ENCODE peak calls at places on chromosome 20, in five cellular contexts. One of them, this sample, is unnamed.

GRCh38 chr20:11585752-11586352 is 331.8 kb upstream of the BTBD3 start:
- DNase-seq in IMR-90: peak; percentile 22
- DNase-seq in K562: no peak
- DNase-seq in SK-N-SH: no peak
- DNase-seq in GM12878: no peak
- DNase-seq in this sample: peak; percentile 16

GRCh38 chr20:38932457-38933120 is 6.4 kb downstream of the FAM83D start:
- DNase-seq in IMR-90: peak; percentile 70
- DNase-seq in K562: no peak
- DNase-seq in SK-N-SH: no peak
- DNase-seq in GM12878: no peak
- DNase-seq in this sample: no peak

GRCh38 chr20:17568972-17569471 is 853 bp upstream of the DSTN start:
- DNase-seq in IMR-90: peak; percentile 99
- DNase-seq in K562: peak; percentile 47
- DNase-seq in SK-N-SH: peak; percentile 81
- DNase-seq in GM12878: no peak
- DNase-seq in this sample: peak; percentile 95

GRCh38 chr20:22921595-22922421 is 113.3 kb upstream of the SSTR4 start:
- DNase-seq in IMR-90: peak; percentile 8
- DNase-seq in K562: no peak
- DNase-seq in SK-N-SH: no peak
- DNase-seq in GM12878: no peak
- DNase-seq in this sample: no peak

GRCh38 chr20:19742974-19743649 is 14.9 kb upstream of the RIN2 start:
- DNase-seq in IMR-90: no peak
- DNase-seq in K562: no peak
- DNase-seq in SK-N-SH: no peak
- DNase-seq in GM12878: no peak
- DNase-seq in this sample: no peak

GRCh38 chr20:11170565-11170964 is 496.8 kb upstream of the JAG1 start:
- DNase-seq in IMR-90: peak; percentile 37
- DNase-seq in K562: no peak
- DNase-seq in SK-N-SH: no peak
- DNase-seq in GM12878: no peak
- DNase-seq in this sample: no peak

GRCh38 chr20:53409177-53409576 is 184.5 kb downstream of the ZNF217 start:
- DNase-seq in IMR-90: no peak
- DNase-seq in K562: no peak
- DNase-seq in SK-N-SH: no peak
- DNase-seq in GM12878: no peak
- DNase-seq in this sample: no peak

GRCh38 chr20:38724603-38725457 is 544 bp downstream of the SLC32A1 start:
- DNase-seq in IMR-90: no peak
- DNase-seq in K562: peak; percentile 33
- DNase-seq in SK-N-SH: peak; percentile 64
- DNase-seq in GM12878: no peak
- DNase-seq in this sample: no peak

GRCh38 chr20:45822863-45823262 is 4.2 kb downstream of the TNNC2 start:
- DNase-seq in IMR-90: peak; percentile 47
- DNase-seq in K562: no peak
- DNase-seq in SK-N-SH: no peak
- DNase-seq in GM12878: no peak
- DNase-seq in this sample: no peak

GRCh38 chr20:59578602-59579403 is 25.5 kb upstream of the PHACTR3 start:
- DNase-seq in IMR-90: no peak
- DNase-seq in K562: no peak
- DNase-seq in SK-N-SH: no peak
- DNase-seq in GM12878: no peak
- DNase-seq in this sample: no peak

GRCh38 chr20:37081717-37082289 is 14.0 kb downstream of the RBL1 start:
- DNase-seq in IMR-90: no peak
- DNase-seq in K562: no peak
- DNase-seq in SK-N-SH: peak; percentile 23
- DNase-seq in GM12878: no peak
- DNase-seq in this sample: no peak

GRCh38 chr20:9689041-9689440 is 149.8 kb downstream of the PAK5 start:
- DNase-seq in IMR-90: no peak
- DNase-seq in K562: no peak
- DNase-seq in SK-N-SH: no peak
- DNase-seq in GM12878: no peak
- DNase-seq in this sample: no peak
- TF ChIP-seq MXI1 in IMR-90: no peak
- TF ChIP-seq MXI1 in K562: no peak
- TF ChIP-seq MXI1 in SK-N-SH: no peak
- TF ChIP-seq MXI1 in GM12878: no peak
- TF ChIP-seq MXI1 in this sample: no peak

DNA sequence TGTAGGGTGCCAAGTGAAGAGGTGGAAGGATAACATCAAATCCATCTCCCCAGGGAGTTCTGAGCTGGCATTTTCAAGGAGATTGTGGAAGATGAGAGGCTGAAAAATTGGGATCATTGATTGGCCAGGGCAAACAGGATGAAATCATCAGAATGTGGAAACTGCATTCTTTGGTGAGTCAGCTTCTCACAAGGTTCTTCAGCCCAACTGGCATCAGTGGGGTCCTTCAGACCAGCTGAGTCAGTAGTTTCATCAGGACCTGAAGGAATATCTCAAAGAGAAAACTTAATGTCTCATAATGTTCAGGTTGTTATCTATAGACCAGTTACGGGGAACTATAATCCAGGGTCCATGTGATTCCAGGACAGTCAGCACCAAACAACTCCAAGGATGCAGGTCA is 195.8 kb downstream of the HAO1 start:
- DNase-seq in IMR-90: peak; percentile 62
- DNase-seq in K562: no peak
- DNase-seq in SK-N-SH: no peak
- DNase-seq in GM12878: no peak
- DNase-seq in this sample: no peak
- TF ChIP-seq MXI1 in IMR-90: no peak
- TF ChIP-seq MXI1 in K562: no peak
- TF ChIP-seq MXI1 in SK-N-SH: no peak
- TF ChIP-seq MXI1 in GM12878: no peak
- TF ChIP-seq MXI1 in this sample: no peak

DNA sequence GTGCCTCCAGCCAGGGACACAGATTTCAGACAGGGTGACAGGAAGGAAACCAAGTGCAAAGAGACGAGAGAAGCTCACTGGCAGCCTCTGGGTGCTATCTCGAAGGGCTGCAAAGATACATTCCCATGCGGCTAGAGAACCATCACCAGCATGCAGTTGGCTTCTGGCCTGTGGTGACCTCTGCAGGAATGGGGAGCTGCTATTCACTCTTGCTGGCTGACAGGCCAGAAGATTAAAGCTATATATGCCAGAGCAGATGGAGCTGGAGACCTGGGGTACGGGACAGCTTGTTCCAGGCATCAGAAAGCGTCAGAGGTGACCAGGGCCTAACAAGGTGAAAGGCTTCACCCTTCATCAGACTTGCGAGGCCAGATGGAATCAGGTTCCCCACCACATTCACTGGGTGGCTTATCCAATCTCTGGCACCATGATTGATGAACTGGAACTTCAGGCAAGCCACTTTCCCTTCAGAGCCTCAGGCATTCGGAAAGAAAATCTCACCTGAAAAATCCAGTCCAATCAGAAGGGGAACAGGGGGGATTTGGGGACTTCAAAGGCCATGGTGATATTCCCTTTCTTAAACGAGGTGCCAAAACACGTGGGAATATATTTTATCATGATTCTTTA is 20.1 kb downstream of the MAP1LC3A start:
- DNase-seq in IMR-90: no peak
- DNase-seq in K562: no peak
- DNase-seq in SK-N-SH: no peak
- DNase-seq in GM12878: no peak
- DNase-seq in this sample: no peak
- TF ChIP-seq MXI1 in IMR-90: no peak
- TF ChIP-seq MXI1 in K562: no peak
- TF ChIP-seq MXI1 in SK-N-SH: no peak
- TF ChIP-seq MXI1 in GM12878: no peak
- TF ChIP-seq MXI1 in this sample: no peak

GRCh38 chr20:54680872-54681297 is 205.5 kb downstream of the DOK5 start:
- DNase-seq in IMR-90: peak; percentile 35
- DNase-seq in K562: peak; percentile 15
- DNase-seq in SK-N-SH: peak; percentile 37
- DNase-seq in GM12878: no peak
- DNase-seq in this sample: peak; percentile 65
- TF ChIP-seq MXI1 in IMR-90: no peak
- TF ChIP-seq MXI1 in K562: no peak
- TF ChIP-seq MXI1 in SK-N-SH: no peak
- TF ChIP-seq MXI1 in GM12878: no peak
- TF ChIP-seq MXI1 in this sample: no peak

DNA sequence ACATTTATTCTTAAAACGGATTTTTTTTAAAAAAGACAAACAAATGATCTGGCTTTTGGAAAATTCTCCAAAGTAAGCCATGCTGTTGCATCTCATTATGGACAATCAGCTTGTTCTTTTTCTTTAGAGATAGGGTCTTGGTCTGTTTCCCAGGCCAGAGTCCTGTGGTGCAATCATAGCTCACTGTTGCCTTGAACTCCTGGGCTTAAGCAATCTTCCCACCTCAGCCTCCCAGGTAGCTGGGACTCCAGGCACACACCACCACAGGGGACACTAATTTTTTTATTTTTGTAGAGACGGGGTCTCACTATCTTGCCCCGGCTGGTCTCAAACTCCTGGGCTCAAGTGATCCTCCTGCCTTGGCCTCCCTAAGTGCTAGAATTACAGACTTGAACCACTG is 45.9 kb upstream of the TGM3 start:
- DNase-seq in IMR-90: no peak
- DNase-seq in K562: no peak
- DNase-seq in SK-N-SH: no peak
- DNase-seq in GM12878: no peak
- DNase-seq in this sample: no peak
- TF ChIP-seq MXI1 in IMR-90: no peak
- TF ChIP-seq MXI1 in K562: no peak
- TF ChIP-seq MXI1 in SK-N-SH: no peak
- TF ChIP-seq MXI1 in GM12878: no peak
- TF ChIP-seq MXI1 in this sample: no peak

This sample was measured in HepG2.